ENCODE peak calls at places on chromosomes 16 and 17, in four cellular contexts. G, C, S and A are unnamed samples.

GRCh38 chr17:48611681-48612455 is 1.1 kb upstream of the HOXB7 start:
- DNase-seq in G (peak; percentile 74), C (no peak), S (no peak), A (no peak)

GRCh38 chr17:4969551-4970231 is 2.1 kb upstream of the SPAG7 start:
- DNase-seq in G (no peak), C (peak; percentile 9), S (no peak), A (no peak)

GRCh38 chr16:73636196-73636595 is 588.3 kb upstream of the ZFHX3 start:
- DNase-seq in G (no peak), C (no peak), S (no peak), A (no peak)

GRCh38 chr16:278863-279366 is 1.5 kb upstream of the ARHGDIG start:
- DNase-seq in G (peak; percentile 55), C (peak; percentile 54), S (no peak), A (peak; percentile 59)

GRCh38 chr17:66038125-66038524 is 153.8 kb downstream of the CEP112 start:
- DNase-seq in G (no peak), C (no peak), S (no peak), A (no peak)

GRCh38 chr16:89918453-89919347 is at the start of gene MC1R:
- DNase-seq in G (no peak), C (no peak), S (no peak), A (no peak)

GRCh38 chr17:74554909-74555308 is 9.0 kb upstream of the CD300C start:
- DNase-seq in G (no peak), C (no peak), S (no peak), A (no peak)

GRCh38 chr17:44065668-44066203 is 735 bp downstream of the LSM12 start:
- DNase-seq in G (peak; percentile 15), C (no peak), S (no peak), A (peak; percentile 20)

GRCh38 chr16:87853411-87854052 is 15.8 kb downstream of the SLC7A5 start:
- DNase-seq in G (peak; percentile 84), C (peak; percentile 96), S (peak; percentile 94), A (peak; percentile 81)

GRCh38 chr16:974606-975312 is 4.0 kb upstream of the LMF1 start:
- DNase-seq in G (no peak), C (peak; percentile 10), S (no peak), A (no peak)

GRCh38 chr17:31684901-31685300 is 174.1 kb downstream of the COPRS start:
- DNase-seq in G (no peak), C (no peak), S (no peak), A (no peak)

GRCh38 chr17:7133916-7134315 is 19.3 kb upstream of the ASGR2 start:
- DNase-seq in G (no peak), C (no peak), S (no peak), A (no peak)

GRCh38 chr17:40833882-40834281 is 11.5 kb upstream of the KRT10 start:
- DNase-seq in G (no peak), C (no peak), S (no peak), A (no peak)

GRCh38 chr17:63275318-63275967 is 170.7 kb downstream of the CYB561 start:
- DNase-seq in G (peak; percentile 97), C (peak; percentile 93), S (no peak), A (peak; percentile 99)

GRCh38 chr16:2082171-2082982 is 34.6 kb downstream of the TSC2 start:
- DNase-seq in G (no peak), C (no peak), S (no peak), A (no peak)

GRCh38 chr17:14950216-14950615 is 314.9 kb downstream of the PMP22 start:
- DNase-seq in G (no peak), C (no peak), S (no peak), A (no peak)

GRCh38 chr16:23145608-23146007 is 3.6 kb downstream of the USP31 start:
- DNase-seq in G (no peak), C (peak; percentile 85), S (no peak), A (peak; percentile 77)

GRCh38 chr17:6936370-6937028 is 59.4 kb upstream of the ALOX12 start:
- DNase-seq in G (no peak), C (no peak), S (no peak), A (no peak)

GRCh38 chr17:42132941-42133340 is 10.3 kb downstream of the HSPB9 start:
- DNase-seq in G (peak; percentile 88), C (no peak), S (peak; percentile 52), A (no peak)

GRCh38 chr17:65231662-65232335 is 94.6 kb downstream of the RGS9 start:
- DNase-seq in G (peak; percentile 88), C (peak; percentile 83), S (no peak), A (peak; percentile 91)

GRCh38 chr17:17827826-17828621 is 8.8 kb downstream of the SREBF1 start:
- DNase-seq in G (no peak), C (no peak), S (no peak), A (no peak)

GRCh38 chr17:56824503-56824902 is 9.2 kb downstream of the C17orf67 start:
- DNase-seq in G (peak; percentile 22), C (peak; percentile 17), S (no peak), A (no peak)

GRCh38 chr16:81516478-81517149 is 72.0 kb downstream of the CMIP start:
- DNase-seq in G (no peak), C (no peak), S (no peak), A (no peak)

GRCh38 chr17:72184805-72185204 is 64.0 kb downstream of the SOX9 start:
- DNase-seq in G (no peak), C (no peak), S (peak; percentile 44), A (no peak)

GRCh38 chr17:40791808-40792436 is 7.8 kb downstream of the KRT28 start:
- DNase-seq in G (peak; percentile 6), C (peak; percentile 49), S (no peak), A (peak; percentile 71)

GRCh38 chr17:71484546-71484945 is 636.3 kb upstream of the SOX9 start:
- DNase-seq in G (no peak), C (no peak), S (no peak), A (no peak)

GRCh38 chr16:25126820-25127232 is 15.3 kb downstream of the LCMT1 start:
- DNase-seq in G (peak; percentile 93), C (peak; percentile 86), S (no peak), A (peak; percentile 82)

GRCh38 chr17:42056634-42057033 is 6.2 kb upstream of the C17orf113 start:
- DNase-seq in G (no peak), C (no peak), S (no peak), A (no peak)

GRCh38 chr17:72273301-72274056 is 152.7 kb downstream of the SOX9 start:
- DNase-seq in G (peak; percentile 57), C (peak; percentile 71), S (no peak), A (peak; percentile 57)

GRCh38 chr16:49811630-49812334 is 44.1 kb downstream of the ZNF423 start:
- DNase-seq in G (no peak), C (no peak), S (no peak), A (no peak)

GRCh38 chr17:7440823-7441174 is 1.5 kb downstream of the FGF11 start:
- DNase-seq in G (peak; percentile 29), C (peak; percentile 58), S (peak; percentile 60), A (peak; percentile 36)

GRCh38 chr17:57534863-57535651 is 210.0 kb downstream of the CCDC182 start:
- DNase-seq in G (peak; percentile 10), C (peak; percentile 46), S (no peak), A (no peak)